ENCODE peak calls at places on chromosome 1, in nine cellular contexts. V is substantia nigra, X is prostate gland, S is DND-41, Q is A549, K is upper lobe of right lung, E is suprapubic skin, O is GM23338, D is Peyer's patch. C is an unnamed sample.

GRCh38 chr1:46171872-46172271 is 3.0 kb upstream of the TSPAN1 start:
- DNase-seq in E (no peak), O (peak), S (no peak), D (peak), K (peak), X (peak), V (peak), Q (no peak), C (no peak)

GRCh38 chr1:117590273-117590925 is 15.4 kb upstream of the TENT5C start:
- DNase-seq in S (no peak), V (no peak), O (peak), K (peak), D (no peak), E (peak), X (no peak), Q (no peak), C (no peak)

GRCh38 chr1:240190881-240191385 is 99.2 kb downstream of the FMN2 start:
- DNase-seq in O (peak), V (peak), Q (peak), X (no peak), K (no peak), E (no peak), D (no peak), S (no peak), C (no peak)

GRCh38 chr1:156086256-156086662 is 4.0 kb upstream of the MEX3A start:
- DNase-seq in S (no peak), X (no peak), E (no peak), V (peak), O (no peak), K (no peak), Q (peak), D (no peak), C (no peak)

GRCh38 chr1:207987164-207987563 is 76.2 kb upstream of the CD34 start:
- DNase-seq in D (no peak), E (no peak), V (no peak), O (no peak), Q (no peak), S (no peak), K (no peak), X (no peak), C (no peak)

GRCh38 chr1:234497589-234497988 is 18.6 kb upstream of the TARBP1 start:
- DNase-seq in O (no peak), X (no peak), K (no peak), V (no peak), S (no peak), Q (no peak), E (no peak), D (no peak), C (no peak)

GRCh38 chr1:205026181-205026580 is 16.8 kb upstream of the CNTN2 start:
- DNase-seq in O (no peak), X (no peak), Q (no peak), K (no peak), S (no peak), D (no peak), E (no peak), V (no peak), C (no peak)

GRCh38 chr1:178091986-178092745 is 1.7 kb upstream of the RASAL2 start:
- DNase-seq in V (no peak), K (no peak), E (no peak), Q (no peak), O (no peak), D (no peak), X (no peak), S (no peak), C (no peak)

GRCh38 chr1:229883504-229884200 is 183.4 kb upstream of the GALNT2 start:
- DNase-seq in E (no peak), S (no peak), D (no peak), V (no peak), Q (no peak), X (no peak), K (no peak), O (no peak), C (no peak)

GRCh38 chr1:4682607-4683220 is 28.3 kb downstream of the AJAP1 start:
- DNase-seq in Q (no peak), X (no peak), V (no peak), D (no peak), E (no peak), O (no peak), K (no peak), S (no peak), C (no peak)

GRCh38 chr1:207882692-207883091 is 28.2 kb downstream of the CD34 start:
- DNase-seq in D (no peak), S (no peak), Q (no peak), O (no peak), X (no peak), E (no peak), V (no peak), K (no peak), C (no peak)

GRCh38 chr1:24920155-24920925 is 9.7 kb downstream of the RUNX3 start:
- DNase-seq in S (no peak), O (no peak), K (no peak), E (no peak), Q (no peak), V (no peak), X (no peak), D (no peak), C (no peak)

GRCh38 chr1:23562138-23562819 is 3.0 kb upstream of the ID3 start:
- DNase-seq in Q (peak), O (peak), X (peak), D (peak), S (peak), K (peak), V (peak), E (peak), C (peak)

GRCh38 chr1:37722181-37723071 is 30.1 kb downstream of the CDCA8 start:
- DNase-seq in E (no peak), S (no peak), D (no peak), Q (no peak), O (no peak), K (no peak), X (no peak), V (peak), C (peak)

GRCh38 chr1:247216246-247216645 is 39.6 kb upstream of the VN1R5 start:
- DNase-seq in D (no peak), X (no peak), Q (no peak), S (no peak), O (no peak), E (no peak), V (no peak), K (no peak), C (no peak)

GRCh38 chr1:53340660-53341520 is 13.0 kb upstream of the LRP8 start:
- DNase-seq in O (no peak), S (no peak), X (no peak), E (peak), V (no peak), D (peak), Q (no peak), K (peak), C (no peak)

DNA sequence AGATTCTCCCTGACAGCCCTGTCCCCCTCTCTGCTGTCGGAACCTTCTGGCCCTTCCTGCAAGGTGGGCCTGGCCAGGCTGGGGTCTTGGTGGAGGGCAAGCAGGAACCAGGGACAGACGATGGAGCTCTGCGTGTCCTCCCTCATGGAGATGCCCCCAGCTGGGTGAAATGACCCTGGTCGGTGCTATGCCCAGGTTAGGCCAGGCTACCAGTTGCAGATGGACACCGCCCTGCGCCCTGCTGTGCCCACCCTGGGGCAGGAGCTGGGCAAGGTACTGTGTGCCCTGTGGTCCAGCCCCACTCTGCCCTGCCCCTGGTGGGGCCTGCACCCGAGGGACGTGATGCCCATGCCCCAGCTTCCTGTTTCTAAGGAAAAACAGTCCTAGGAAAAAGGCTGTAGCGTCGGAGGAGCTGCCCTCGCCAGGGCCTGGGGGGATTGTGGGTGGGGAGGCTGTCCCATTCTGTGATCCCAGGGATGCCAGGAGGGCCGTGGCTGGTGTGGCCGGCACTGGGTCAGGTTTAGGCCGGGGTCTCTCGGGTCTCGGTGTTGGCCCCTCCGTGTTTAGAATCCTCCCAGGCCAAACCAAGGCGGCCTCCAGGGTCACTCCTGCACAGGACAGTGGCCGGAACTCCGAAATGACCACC is 77.6 kb downstream of the MORN1 start:
- DNase-seq in V (no peak), O (no peak), E (no peak), S (no peak), Q (no peak), D (no peak), X (no peak), K (no peak), C (no peak)
- H3K27ac ChIP-seq in V (peak), O (peak), E (peak), S (no peak), Q (peak), D (peak), X (peak), K (peak), C (no peak)

GRCh38 chr1:98452162-98452561 is 209.4 kb upstream of the SNX7 start:
- DNase-seq in O (no peak), D (no peak), Q (no peak), S (no peak), X (no peak), K (no peak), V (no peak), E (no peak), C (no peak)
- H3K27ac ChIP-seq in O (no peak), D (no peak), Q (no peak), S (no peak), X (no peak), K (no peak), V (no peak), E (no peak), C (no peak)

DNA sequence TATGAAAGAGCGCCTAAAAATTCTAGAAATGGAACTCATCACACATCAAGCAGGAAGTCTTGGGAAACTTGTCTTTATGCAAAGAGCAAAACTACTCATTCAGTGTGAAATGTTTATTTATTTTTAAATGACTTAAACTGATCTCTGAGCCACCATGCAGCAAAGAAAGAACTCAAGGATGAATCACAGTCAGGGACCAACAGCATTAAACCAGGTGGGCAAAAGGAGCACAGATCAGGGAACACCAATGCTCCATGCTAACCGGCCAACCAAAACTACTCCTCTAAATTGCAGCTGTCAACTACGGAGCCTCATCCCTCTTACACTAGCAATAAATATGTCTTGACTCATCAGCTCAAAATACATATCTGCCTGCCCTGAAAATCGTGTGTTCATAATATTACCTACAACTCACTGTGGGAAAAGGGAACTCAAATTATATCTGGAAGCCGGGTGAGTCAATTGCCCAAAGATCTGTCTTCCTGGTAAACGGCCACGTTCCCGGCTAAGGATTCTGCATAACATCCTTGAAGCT is 129.2 kb downstream of the PTPN14 start:
- DNase-seq in O (no peak), Q (no peak), V (no peak), D (no peak), X (no peak), K (no peak), E (no peak), S (no peak), C (no peak)
- H3K27ac ChIP-seq in O (peak), Q (peak), V (no peak), D (no peak), X (no peak), K (no peak), E (peak), S (no peak), C (no peak)

DNA sequence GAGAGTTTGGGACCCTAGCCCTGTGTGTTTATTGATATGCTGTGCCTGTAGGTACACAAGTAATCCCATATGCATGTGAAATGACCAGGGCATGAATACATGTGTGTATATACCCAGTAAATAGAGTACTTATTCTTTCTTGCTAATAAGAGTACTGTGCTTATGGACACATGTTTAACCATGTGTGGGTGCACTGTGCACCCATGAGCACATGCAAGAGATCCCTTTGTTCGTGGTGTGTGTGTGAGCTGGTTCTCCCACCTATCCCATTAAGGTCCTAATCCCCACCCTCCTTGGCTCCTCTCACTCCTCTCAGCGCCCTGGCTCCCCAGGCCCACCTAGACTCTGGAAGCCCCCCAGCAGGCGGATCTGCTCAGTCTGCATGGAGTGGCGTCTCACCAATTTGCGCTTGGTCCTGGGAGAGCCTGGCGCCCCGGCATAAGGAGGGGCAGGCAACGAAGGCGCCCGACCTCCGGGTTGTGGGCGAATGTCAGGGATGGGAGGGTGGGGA is 2.2 kb upstream of the LIX1L start:
- DNase-seq in E (no peak), S (no peak), X (no peak), D (peak), Q (no peak), V (no peak), K (no peak), O (no peak), C (no peak)
- H3K27ac ChIP-seq in E (peak), S (peak), X (peak), D (peak), Q (peak), V (peak), K (peak), O (no peak), C (peak)

GRCh38 chr1:42936309-42937078 is 22.2 kb downstream of the SLC2A1 start:
- DNase-seq in S (no peak), O (no peak), E (no peak), X (no peak), K (peak), V (no peak), D (peak), Q (peak), C (no peak)
- H3K27ac ChIP-seq in S (no peak), O (peak), E (peak), X (no peak), K (no peak), V (peak), D (peak), Q (peak), C (no peak)

DNA sequence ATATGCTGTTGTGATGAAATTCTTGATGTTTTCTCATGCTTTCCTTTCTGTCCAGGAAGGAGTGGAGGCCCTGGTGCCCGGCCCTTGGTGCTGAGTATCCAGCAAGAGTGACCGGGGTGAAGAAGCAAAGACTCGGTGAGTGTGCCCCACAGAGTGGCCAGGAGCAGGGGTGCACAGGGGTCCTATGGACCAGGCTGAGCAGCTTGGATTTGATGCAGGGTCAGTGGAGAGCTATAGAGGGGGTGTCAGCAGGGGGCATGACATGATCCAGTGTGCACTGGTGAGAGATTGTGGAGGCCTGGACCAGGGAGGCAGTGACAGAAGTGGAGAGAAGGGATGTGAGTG is 7.4 kb downstream of the PTPRF start:
- DNase-seq in X (no peak), O (no peak), Q (no peak), D (no peak), E (no peak), S (no peak), K (peak), V (no peak), C (no peak)
- H3K27ac ChIP-seq in X (peak), O (no peak), Q (no peak), D (no peak), E (peak), S (no peak), K (no peak), V (peak), C (no peak)